ENCODE peak calls at places on chromosome 17, in six cellular contexts. M is retinal pigment epithelial cell, P is fibroblast of mammary gland, H is coronary artery, V is AG09309, F is vagina. G is an unnamed sample.
A peak's percentile ranks its signal among the peaks of the same experiment; 100 is the strongest.

GRCh38 chr17:19728114-19728495 is 11.7 kb upstream of the SLC47A2 start:
- DNase-seq in M (no peak), P (peak; percentile 75), H (peak; percentile 91), V (peak; percentile 68), F (no peak), G (peak; percentile 77)

GRCh38 chr17:71084219-71084618 is 914.9 kb downstream of the KCNJ2 start:
- DNase-seq in M (no peak), P (peak; percentile 56), H (no peak), V (no peak), F (no peak), G (peak; percentile 42)

GRCh38 chr17:80029235-80029974 is 6.3 kb downstream of the TBC1D16 start:
- DNase-seq in M (no peak), P (peak; percentile 98), H (peak; percentile 90), V (peak; percentile 34), F (no peak), G (peak; percentile 75)

GRCh38 chr17:48843172-48843900 is 12.5 kb downstream of the CALCOCO2 start:
- DNase-seq in M (no peak), P (peak; percentile 85), H (no peak), V (peak; percentile 56), F (no peak), G (peak; percentile 57)

GRCh38 chr17:66018786-66019185 is 173.1 kb downstream of the CEP112 start:
- DNase-seq in M (no peak), P (no peak), H (no peak), V (no peak), F (no peak), G (no peak)

GRCh38 chr17:76529643-76530488 is 7.6 kb downstream of the CYGB start:
- DNase-seq in M (no peak), P (peak; percentile 96), H (peak; percentile 89), V (peak; percentile 45), F (no peak), G (peak; percentile 77)

GRCh38 chr17:68512967-68513474 is 791 bp downstream of the PRKAR1A start:
- DNase-seq in M (no peak), P (peak; percentile 73), H (no peak), V (no peak), F (no peak), G (peak; percentile 59)

GRCh38 chr17:79976451-79976850 is 59.2 kb downstream of the TBC1D16 start:
- DNase-seq in M (no peak), P (no peak), H (no peak), V (no peak), F (no peak), G (no peak)

GRCh38 chr17:47265983-47266541 is 12.4 kb downstream of the ITGB3 start:
- DNase-seq in M (no peak), P (peak; percentile 94), H (no peak), V (no peak), F (no peak), G (peak; percentile 50)

GRCh38 chr17:78365561-78366108 is 5.8 kb upstream of the SOCS3 start:
- DNase-seq in M (no peak), P (no peak), H (no peak), V (no peak), F (no peak), G (peak; percentile 58)

GRCh38 chr17:49003557-49004511 is 6.6 kb downstream of the IGF2BP1 start:
- DNase-seq in M (no peak), P (no peak), H (no peak), V (no peak), F (peak; percentile 85), G (peak; percentile 40)

GRCh38 chr17:30782206-30782605 is 42.3 kb downstream of the CRLF3 start:
- DNase-seq in M (no peak), P (no peak), H (no peak), V (no peak), F (no peak), G (no peak)

GRCh38 chr17:55068862-55069771 is 100.6 kb downstream of the STXBP4 start:
- DNase-seq in M (no peak), P (no peak), H (no peak), V (no peak), F (no peak), G (no peak)

GRCh38 chr17:3511841-3512511 is 36.2 kb downstream of the ASPA start:
- DNase-seq in M (no peak), P (peak; percentile 62), H (no peak), V (no peak), F (no peak), G (no peak)

GRCh38 chr17:29388937-29389336 is 1.2 kb upstream of the TAOK1 start:
- DNase-seq in M (no peak), P (no peak), H (no peak), V (no peak), F (no peak), G (no peak)

GRCh38 chr17:13601317-13601775 is 383 bp downstream of the HS3ST3A1 start:
- DNase-seq in M (no peak), P (no peak), H (no peak), V (no peak), F (no peak), G (no peak)

GRCh38 chr17:50111687-50112655 is 16.8 kb downstream of the PDK2 start:
- DNase-seq in M (no peak), P (no peak), H (peak; percentile 89), V (no peak), F (no peak), G (no peak)

GRCh38 chr17:78114831-78115723 is 13.5 kb downstream of the TMC6 start:
- DNase-seq in M (peak; percentile 79), P (no peak), H (no peak), V (no peak), F (no peak), G (no peak)

GRCh38 chr17:58577696-58578095 is 63.3 kb upstream of the MTMR4 start:
- DNase-seq in M (peak; percentile 7), P (peak; percentile 37), H (no peak), V (peak; percentile 4), F (no peak), G (peak; percentile 76)

GRCh38 chr17:60305141-60305540 is 86.8 kb downstream of the USP32 start:
- DNase-seq in M (no peak), P (no peak), H (no peak), V (no peak), F (no peak), G (peak; percentile 19)

GRCh38 chr17:28755486-28755885 is 11.7 kb downstream of the TRAF4 start:
- DNase-seq in M (no peak), P (no peak), H (no peak), V (no peak), F (no peak), G (peak; percentile 54)

GRCh38 chr17:7951143-7951792 is 19.3 kb downstream of the CNTROB start:
- DNase-seq in M (no peak), P (no peak), H (no peak), V (no peak), F (no peak), G (no peak)

GRCh38 chr17:74119960-74120359 is 83.5 kb upstream of the RPL38 start:
- DNase-seq in M (no peak), P (no peak), H (no peak), V (no peak), F (no peak), G (no peak)

GRCh38 chr17:59155439-59156177 is at the start of gene PRR11:
- DNase-seq in M (peak; percentile 100), P (peak; percentile 100), H (no peak), V (peak; percentile 100), F (peak; percentile 98), G (peak; percentile 100)

GRCh38 chr17:40602445-40603443 is 37.5 kb upstream of the CCR7 start:
- DNase-seq in M (no peak), P (no peak), H (no peak), V (no peak), F (no peak), G (no peak)

GRCh38 chr17:73595068-73595865 is 49.0 kb downstream of the SDK2 start:
- DNase-seq in M (no peak), P (peak; percentile 21), H (no peak), V (no peak), F (no peak), G (peak; percentile 7)

GRCh38 chr17:50627782-50628601 is 6.7 kb upstream of the ABCC3 start:
- DNase-seq in M (no peak), P (no peak), H (no peak), V (no peak), F (no peak), G (no peak)

GRCh38 chr17:4566785-4567184 is 6.4 kb upstream of the GGT6 start:
- DNase-seq in M (no peak), P (peak; percentile 54), H (no peak), V (no peak), F (no peak), G (peak; percentile 66)

DNA sequence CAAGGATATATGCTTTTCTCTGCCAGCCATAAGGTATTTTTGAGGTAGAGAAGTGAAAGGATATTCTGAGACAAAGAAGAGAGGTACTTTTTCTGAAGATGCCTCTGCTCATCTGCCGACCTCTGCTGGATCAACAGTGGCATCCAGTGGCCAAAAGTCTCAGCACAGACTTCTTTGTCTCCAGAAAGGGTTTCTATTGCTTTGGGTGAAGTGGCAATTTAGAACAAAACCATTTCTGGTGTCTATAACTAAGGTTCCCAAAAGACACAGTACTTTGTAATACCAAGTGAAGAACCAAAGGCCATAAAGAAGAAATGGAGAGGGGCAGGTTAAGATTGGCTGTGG is 155.2 kb upstream of the C17orf78 start:
- DNase-seq in M (no peak), P (peak; percentile 34), H (no peak), V (no peak), F (no peak), G (peak; percentile 75)
- TF ChIP-seq CTCF in M (peak; percentile 53), P (peak; percentile 51), H (no peak), V (peak; percentile 73), F (no peak), G (peak; percentile 84)

DNA sequence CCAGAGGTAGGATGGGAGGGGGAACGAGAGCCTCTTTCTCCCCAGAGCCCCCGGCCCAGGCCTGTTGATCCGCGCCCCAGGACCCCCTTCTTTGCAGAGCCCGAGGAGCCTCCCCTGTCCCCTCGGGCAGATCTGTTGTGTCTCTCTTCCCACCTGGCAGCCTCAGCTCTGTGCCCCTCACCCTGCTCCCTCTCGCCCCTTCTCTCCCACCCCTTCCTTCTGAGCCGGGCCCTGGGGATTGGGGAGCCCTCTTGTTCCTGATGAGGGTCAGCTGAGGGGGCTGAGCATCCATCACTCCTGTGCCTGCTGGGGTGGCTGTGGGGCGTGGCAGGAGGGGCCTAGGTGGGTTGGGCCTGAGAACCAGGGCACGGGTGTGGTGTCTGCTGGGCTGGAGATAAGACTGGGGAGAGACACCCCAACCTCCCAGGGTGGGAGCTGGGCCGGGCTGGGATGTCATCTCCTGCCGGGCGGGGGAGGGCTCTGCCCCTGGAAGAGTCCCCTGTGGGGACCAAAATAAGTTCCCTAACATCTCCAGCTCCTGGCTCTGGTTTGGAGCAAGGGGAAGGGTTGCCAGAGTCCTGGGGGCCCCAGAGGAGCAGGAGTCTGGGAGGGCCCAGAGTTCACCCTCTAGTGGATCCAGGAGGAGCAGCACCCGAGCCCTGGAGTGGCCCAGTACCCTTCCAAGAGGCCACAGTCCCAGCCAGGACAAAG is 65.4 kb downstream of the MRC2 start:
- DNase-seq in M (no peak), P (peak; percentile 54), H (no peak), V (no peak), F (no peak), G (peak; percentile 50)
- TF ChIP-seq CTCF in M (peak; percentile 62), P (peak; percentile 60), H (no peak), V (peak; percentile 57), F (no peak), G (peak; percentile 72)

DNA sequence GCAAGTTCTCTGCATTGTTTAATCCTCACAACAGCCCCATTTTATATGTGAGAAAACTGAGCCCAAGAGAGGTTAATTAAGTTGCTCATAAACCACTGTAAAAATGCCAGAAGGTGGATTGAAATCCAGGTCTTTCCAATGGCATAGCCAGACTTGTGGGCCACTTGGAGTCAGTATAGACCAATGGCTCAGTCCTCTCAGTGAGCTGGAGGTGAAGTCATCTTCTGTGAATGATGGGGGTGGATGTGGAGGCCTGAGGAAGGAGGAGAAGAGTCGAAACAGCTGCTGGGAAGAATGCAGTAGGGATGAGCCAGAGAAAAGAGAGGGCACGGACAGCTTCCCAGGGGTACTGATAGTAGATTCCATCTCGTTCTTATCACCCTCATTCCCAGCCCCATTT is 213.4 kb downstream of the SOX9 start:
- DNase-seq in M (no peak), P (peak; percentile 82), H (no peak), V (peak; percentile 62), F (no peak), G (peak; percentile 65)
- TF ChIP-seq CTCF in M (no peak), P (peak; percentile 51), H (no peak), V (peak; percentile 68), F (no peak), G (peak; percentile 40)

GRCh38 chr17:18323007-18323406 is 7.9 kb downstream of the SMCR8 start:
- DNase-seq in M (no peak), P (peak; percentile 53), H (no peak), V (no peak), F (no peak), G (peak; percentile 24)
- TF ChIP-seq CTCF in M (no peak), P (peak; percentile 13), H (no peak), V (peak; percentile 28), F (no peak), G (peak; percentile 39)

G was measured in choroid plexus epithelial cell.